ENCODE peak calls at places on chromosomes 11 and 22, in six cellular contexts. J is head of caudate nucleus; N is globus pallidus; A is SK-MEL-5; S is stimulated activated CD8-positive, alpha-beta memory T cell treated with anti-CD3 and anti-CD28 coated beads, Interleukin-2, amount 100 ng/mL, for 48 hours; M is MM.1S. H is an unnamed sample.

GRCh38 chr22:34973926-34974325 is 92.0 kb upstream of the ISX start:
- DNase-seq in N (no peak), A (no peak), M (no peak), S (no peak), J (no peak), H (peak; percentile 75)

GRCh38 chr11:350723-351255 is 18.5 kb upstream of the B4GALNT4 start:
- DNase-seq in N (no peak), A (no peak), M (peak; percentile 82), S (no peak), J (no peak), H (no peak)

GRCh38 chr11:10181811-10182210 is 112.2 kb downstream of the SBF2 start:
- DNase-seq in S (no peak), J (no peak), N (no peak), M (peak; percentile 44), A (peak; percentile 58), H (peak; percentile 32)

GRCh38 chr22:20799449-20799848 is 25.5 kb downstream of the SERPIND1 start:
- DNase-seq in N (no peak), S (no peak), A (no peak), M (no peak), J (no peak), H (no peak)

GRCh38 chr11:104122008-104122635 is 41.8 kb downstream of the PDGFD start:
- DNase-seq in M (no peak), J (no peak), S (no peak), N (no peak), A (no peak), H (no peak)

GRCh38 chr11:117315285-117316196 is 515 bp downstream of the BACE1 start:
- DNase-seq in J (no peak), A (no peak), S (peak; percentile 4), N (no peak), M (no peak), H (peak; percentile 13)

GRCh38 chr11:111422494-111423249 is 43.6 kb upstream of the POU2AF1 start:
- DNase-seq in M (peak; percentile 73), J (peak; percentile 60), S (peak; percentile 63), N (no peak), A (peak; percentile 58), H (peak; percentile 54)

GRCh38 chr11:70415642-70416395 is 17.5 kb downstream of the CTTN start:
- DNase-seq in N (no peak), A (no peak), M (no peak), J (no peak), S (no peak), H (no peak)

GRCh38 chr11:93054881-93055280 is 85.4 kb downstream of the MTNR1B start:
- DNase-seq in A (no peak), N (no peak), J (no peak), M (no peak), S (no peak), H (peak; percentile 72)

GRCh38 chr22:34814260-34814659 is 251.7 kb upstream of the ISX start:
- DNase-seq in N (no peak), M (no peak), S (no peak), A (no peak), J (no peak), H (peak; percentile 32)

GRCh38 chr22:43185860-43186261 is 1.1 kb downstream of the TTLL12 start:
- DNase-seq in J (peak; percentile 45), M (peak; percentile 29), A (no peak), S (no peak), N (peak; percentile 7), H (peak; percentile 63)

GRCh38 chr11:27396259-27396839 is 33.3 kb upstream of the CCDC34 start:
- DNase-seq in J (no peak), N (no peak), M (no peak), A (no peak), S (no peak), H (no peak)

GRCh38 chr11:9193316-9193715 is 71.8 kb downstream of the DENND5A start:
- DNase-seq in A (no peak), M (no peak), J (no peak), S (no peak), N (no peak), H (no peak)